ENCODE peak calls at places on chromosome 6, in six cellular contexts. U is psoas muscle, N is gastrocnemius medialis, M is heart left ventricle, H is cardiac fibroblast, I is A549. K is an unnamed sample.

GRCh38 chr6:162491637-162492036 is 235.9 kb downstream of the PRKN start:
- DNase-seq in U (no peak), N (no peak), M (no peak), H (no peak), I (no peak), K (no peak)

GRCh38 chr6:43271103-43271815 is 26.8 kb upstream of the SLC22A7 start:
- DNase-seq in U (no peak), N (no peak), M (no peak), H (no peak), I (no peak), K (no peak)

GRCh38 chr6:87093651-87094050 is 1.3 kb downstream of the CGA start:
- DNase-seq in U (no peak), N (no peak), M (no peak), H (peak; percentile 3), I (no peak), K (no peak)

GRCh38 chr6:77626431-77626830 is 26.4 kb upstream of the MEI4 start:
- DNase-seq in U (no peak), N (no peak), M (no peak), H (no peak), I (no peak), K (no peak)

GRCh38 chr6:27866370-27867050 is 45.7 kb downstream of the OR2B2 start:
- DNase-seq in U (no peak), N (no peak), M (no peak), H (peak; percentile 74), I (peak; percentile 23), K (no peak)

GRCh38 chr6:16007146-16007545 is 121.7 kb upstream of the MYLIP start:
- DNase-seq in U (no peak), N (no peak), M (no peak), H (no peak), I (no peak), K (no peak)

GRCh38 chr6:53369051-53369450 is 20.3 kb upstream of the ELOVL5 start:
- DNase-seq in U (no peak), N (no peak), M (no peak), H (no peak), I (no peak), K (no peak)

GRCh38 chr6:42022755-42023384 is 27.5 kb upstream of the TAF8 start:
- DNase-seq in U (no peak), N (no peak), M (no peak), H (no peak), I (no peak), K (no peak)

GRCh38 chr6:29647927-29648642 is 8.8 kb upstream of the MOG start:
- DNase-seq in U (no peak), N (no peak), M (no peak), H (peak; percentile 59), I (peak; percentile 43), K (no peak)

GRCh38 chr6:42239736-42240375 is 22.2 kb upstream of the MRPS10 start:
- DNase-seq in U (no peak), N (no peak), M (no peak), H (peak; percentile 15), I (no peak), K (no peak)

GRCh38 chr6:45001663-45002062 is 326.5 kb upstream of the RUNX2 start:
- DNase-seq in U (no peak), N (no peak), M (no peak), H (no peak), I (no peak), K (no peak)

GRCh38 chr6:5481024-5481423 is 219.7 kb downstream of the FARS2 start:
- DNase-seq in U (no peak), N (no peak), M (peak; percentile 15), H (no peak), I (no peak), K (no peak)

GRCh38 chr6:96032646-96033045 is 16.9 kb downstream of the FUT9 start:
- DNase-seq in U (no peak), N (no peak), M (no peak), H (no peak), I (no peak), K (no peak)

GRCh38 chr6:83365931-83366330 is 64.9 kb downstream of the ME1 start:
- DNase-seq in U (no peak), N (no peak), M (no peak), H (peak; percentile 75), I (no peak), K (no peak)

GRCh38 chr6:167031082-167031709 is 32.0 kb downstream of the CEP43 start:
- DNase-seq in U (no peak), N (no peak), M (no peak), H (no peak), I (no peak), K (no peak)

GRCh38 chr6:6543181-6543879 is 45.2 kb upstream of the LY86 start:
- DNase-seq in U (no peak), N (no peak), M (no peak), H (no peak), I (no peak), K (peak; percentile 49)

GRCh38 chr6:130020106-130020851 is 1.9 kb downstream of the L3MBTL3 start:
- DNase-seq in U (peak; percentile 62), N (no peak), M (peak; percentile 25), H (peak; percentile 19), I (peak; percentile 7), K (peak; percentile 37)

GRCh38 chr6:37521674-37522073 is 22.0 kb upstream of the CCDC167 start:
- DNase-seq in U (no peak), N (no peak), M (no peak), H (no peak), I (no peak), K (no peak)

GRCh38 chr6:2523061-2523460 is 227.7 kb downstream of the MYLK4 start:
- DNase-seq in U (no peak), N (no peak), M (no peak), H (no peak), I (no peak), K (no peak)

GRCh38 chr6:127971945-127972391 is 71.1 kb upstream of the THEMIS start:
- DNase-seq in U (no peak), N (no peak), M (no peak), H (peak; percentile 21), I (peak; percentile 1), K (no peak)

GRCh38 chr6:65202738-65203137 is 504.3 kb downstream of the EYS start:
- DNase-seq in U (no peak), N (no peak), M (no peak), H (no peak), I (no peak), K (no peak)

GRCh38 chr6:165662041-165662491 is 975 bp downstream of the PDE10A start:
- DNase-seq in U (no peak), N (no peak), M (peak; percentile 60), H (peak; percentile 71), I (peak; percentile 52), K (no peak)

GRCh38 chr6:25302677-25303128 is 23.5 kb downstream of the CARMIL1 start:
- DNase-seq in U (no peak), N (no peak), M (no peak), H (peak; percentile 78), I (peak; percentile 57), K (no peak)

GRCh38 chr6:151136141-151136755 is 103.5 kb upstream of the AKAP12 start:
- DNase-seq in U (no peak), N (no peak), M (no peak), H (peak; percentile 36), I (no peak), K (peak; percentile 26)

GRCh38 chr6:15081437-15081836 is 164.4 kb upstream of the JARID2 start:
- DNase-seq in U (no peak), N (no peak), M (no peak), H (no peak), I (no peak), K (no peak)

GRCh38 chr6:15495375-15495901 is 167.4 kb downstream of the DTNBP1 start:
- DNase-seq in U (peak; percentile 92), N (peak; percentile 92), M (peak; percentile 62), H (peak; percentile 70), I (no peak), K (peak; percentile 69)

GRCh38 chr6:33029297-33030184 is 20.1 kb upstream of the HLA-DOA start:
- DNase-seq in U (no peak), N (no peak), M (peak; percentile 70), H (peak; percentile 5), I (no peak), K (no peak)

GRCh38 chr6:160781298-160781697 is 79.3 kb downstream of the PLG start:
- DNase-seq in U (no peak), N (no peak), M (no peak), H (no peak), I (no peak), K (no peak)

GRCh38 chr6:160789263-160790027 is 87.4 kb downstream of the PLG start:
- DNase-seq in U (no peak), N (no peak), M (no peak), H (no peak), I (no peak), K (no peak)

GRCh38 chr6:160782228-160782627 is 80.2 kb downstream of the PLG start:
- DNase-seq in U (no peak), N (no peak), M (no peak), H (no peak), I (no peak), K (no peak)

GRCh38 chr6:160788806-160789205 is 86.8 kb downstream of the PLG start:
- DNase-seq in U (no peak), N (no peak), M (no peak), H (no peak), I (no peak), K (no peak)

GRCh38 chr6:160783741-160784140 is 81.7 kb downstream of the PLG start:
- DNase-seq in U (no peak), N (no peak), M (no peak), H (no peak), I (no peak), K (no peak)
- TF ChIP-seq CTCF in U (no peak), N (no peak), M (no peak), H (no peak), I (no peak), K (no peak)

GRCh38 chr6:51515052-51515402 is 572.4 kb downstream of the PKHD1 start:
- DNase-seq in U (no peak), N (no peak), M (no peak), H (no peak), I (no peak), K (no peak)
- TF ChIP-seq CTCF in U (no peak), N (no peak), M (no peak), H (no peak), I (no peak), K (no peak)

GRCh38 chr6:40112350-40112749 is 178.1 kb upstream of the MOCS1 start:
- DNase-seq in U (no peak), N (no peak), M (no peak), H (no peak), I (no peak), K (no peak)
- TF ChIP-seq CTCF in U (no peak), N (no peak), M (no peak), H (no peak), I (no peak), K (no peak)

GRCh38 chr6:145897552-145897951 is 66.6 kb downstream of the SHPRH start:
- DNase-seq in U (no peak), N (no peak), M (no peak), H (no peak), I (no peak), K (no peak)

GRCh38 chr6:145892026-145892425 is 72.1 kb downstream of the SHPRH start:
- DNase-seq in U (no peak), N (no peak), M (no peak), H (no peak), I (no peak), K (no peak)

GRCh38 chr6:145893586-145893985 is 70.6 kb downstream of the SHPRH start:
- DNase-seq in U (no peak), N (no peak), M (no peak), H (no peak), I (no peak), K (no peak)

GRCh38 chr6:145898376-145898775 is 65.8 kb downstream of the SHPRH start:
- DNase-seq in U (peak; percentile 52), N (peak; percentile 61), M (no peak), H (no peak), I (no peak), K (no peak)

GRCh38 chr6:145895802-145896201 is 68.4 kb downstream of the SHPRH start:
- DNase-seq in U (no peak), N (no peak), M (no peak), H (peak; percentile 31), I (no peak), K (no peak)
- TF ChIP-seq CTCF in U (no peak), N (no peak), M (no peak), H (peak; percentile 41), I (peak; percentile 25), K (no peak)

K was measured in tibial artery.